ENCODE peak calls at places on chromosomes 5 and 9, in five cellular contexts. H is GM04504, O is head of caudate nucleus, A is germinal center, M is left ventricle myocardium inferior. D is an unnamed sample.
A peak's percentile ranks its signal among the peaks of the same experiment; 100 is the strongest.

GRCh38 chr5:68478306-68479091 is 262.9 kb downstream of the PIK3R1 start:
- DNase-seq in H (peak; percentile 58), O (no peak), A (no peak), M (no peak), D (no peak)

GRCh38 chr9:36560813-36561212 is 11.9 kb upstream of the MELK start:
- DNase-seq in H (no peak), O (no peak), A (no peak), M (no peak), D (no peak)

GRCh38 chr5:43389679-43390329 is 22.4 kb downstream of the CCL28 start:
- DNase-seq in H (peak; percentile 79), O (peak; percentile 63), A (peak; percentile 70), M (peak; percentile 18), D (peak; percentile 73)

GRCh38 chr9:121169094-121169601 is 32.5 kb downstream of the RAB14 start:
- DNase-seq in H (no peak), O (no peak), A (no peak), M (no peak), D (no peak)

GRCh38 chr5:73312872-73313510 is 135.6 kb downstream of the FOXD1 start:
- DNase-seq in H (no peak), O (no peak), A (no peak), M (no peak), D (no peak)

GRCh38 chr5:6540111-6540830 is 91.6 kb downstream of the UBE2QL1 start:
- DNase-seq in H (peak; percentile 1), O (no peak), A (no peak), M (no peak), D (no peak)

GRCh38 chr5:128446-128845 is 36.5 kb downstream of the PLEKHG4B start:
- DNase-seq in H (no peak), O (no peak), A (no peak), M (no peak), D (no peak)

GRCh38 chr9:27784999-27785713 is 211.9 kb upstream of the C9orf72 start:
- DNase-seq in H (no peak), O (no peak), A (no peak), M (no peak), D (no peak)

GRCh38 chr5:157748740-157749461 is 5.4 kb downstream of the LSM11 start:
- DNase-seq in H (peak; percentile 65), O (peak; percentile 48), A (no peak), M (no peak), D (no peak)

D was measured in GDM1.